ENCODE peak calls at places on chromosomes 1 and 21, in seven cellular contexts. One of them, this sample, is unnamed.

GRCh38 chr1:214455971-214456867 is 95.2 kb downstream of the PTPN14 start:
- DNase-seq in activated CD4-positive, alpha-beta T cell treated with anti-CD3 and anti-CD28 coated beads, Interleukin-2, amount 10 ng/mL, durations not matched to agents 7 days and 5 days: no peak
- DNase-seq in GDM1: no peak
- DNase-seq in H7: no peak
- DNase-seq in GM12865: no peak
- DNase-seq in NCI-H1930: no peak
- DNase-seq in neuronal stem cell: no peak
- DNase-seq in this sample: peak; percentile 28

GRCh38 chr1:60132985-60133673 is 59.6 kb upstream of the C1orf87 start:
- DNase-seq in NCI-H1930: no peak
- DNase-seq in GDM1: peak; percentile 41
- DNase-seq in neuronal stem cell: no peak
- DNase-seq in H7: no peak
- DNase-seq in GM12865: no peak
- DNase-seq in activated CD4-positive, alpha-beta T cell treated with anti-CD3 and anti-CD28 coated beads, Interleukin-2, amount 10 ng/mL, durations not matched to agents 7 days and 5 days: no peak
- DNase-seq in this sample: peak; percentile 92

GRCh38 chr1:14755518-14756252 is 157.2 kb downstream of the KAZN start:
- DNase-seq in H7: no peak
- DNase-seq in GDM1: peak; percentile 60
- DNase-seq in activated CD4-positive, alpha-beta T cell treated with anti-CD3 and anti-CD28 coated beads, Interleukin-2, amount 10 ng/mL, durations not matched to agents 7 days and 5 days: no peak
- DNase-seq in neuronal stem cell: no peak
- DNase-seq in NCI-H1930: no peak
- DNase-seq in GM12865: peak; percentile 81
- DNase-seq in this sample: peak; percentile 42

GRCh38 chr1:83632906-83633305 is 366.0 kb downstream of the TTLL7 start:
- DNase-seq in activated CD4-positive, alpha-beta T cell treated with anti-CD3 and anti-CD28 coated beads, Interleukin-2, amount 10 ng/mL, durations not matched to agents 7 days and 5 days: no peak
- DNase-seq in GM12865: peak; percentile 18
- DNase-seq in GDM1: no peak
- DNase-seq in NCI-H1930: no peak
- DNase-seq in neuronal stem cell: no peak
- DNase-seq in H7: no peak
- DNase-seq in this sample: no peak

GRCh38 chr1:31523769-31524168 is 52.5 kb upstream of the TINAGL1 start:
- DNase-seq in neuronal stem cell: no peak
- DNase-seq in GM12865: no peak
- DNase-seq in NCI-H1930: no peak
- DNase-seq in activated CD4-positive, alpha-beta T cell treated with anti-CD3 and anti-CD28 coated beads, Interleukin-2, amount 10 ng/mL, durations not matched to agents 7 days and 5 days: no peak
- DNase-seq in H7: no peak
- DNase-seq in GDM1: no peak
- DNase-seq in this sample: peak; percentile 47

GRCh38 chr1:180560200-180560867 is 1.6 kb downstream of the OVAAL start:
- DNase-seq in neuronal stem cell: no peak
- DNase-seq in activated CD4-positive, alpha-beta T cell treated with anti-CD3 and anti-CD28 coated beads, Interleukin-2, amount 10 ng/mL, durations not matched to agents 7 days and 5 days: no peak
- DNase-seq in GDM1: no peak
- DNase-seq in H7: no peak
- DNase-seq in NCI-H1930: no peak
- DNase-seq in GM12865: no peak
- DNase-seq in this sample: peak; percentile 28

GRCh38 chr1:213070399-213070798 is 19.4 kb downstream of the RPS6KC1 start:
- DNase-seq in activated CD4-positive, alpha-beta T cell treated with anti-CD3 and anti-CD28 coated beads, Interleukin-2, amount 10 ng/mL, durations not matched to agents 7 days and 5 days: peak; percentile 53
- DNase-seq in GM12865: peak; percentile 87
- DNase-seq in GDM1: peak; percentile 38
- DNase-seq in neuronal stem cell: no peak
- DNase-seq in H7: no peak
- DNase-seq in NCI-H1930: no peak
- DNase-seq in this sample: peak; percentile 37

GRCh38 chr1:93988634-93989350 is 79.6 kb upstream of the GCLM start:
- DNase-seq in NCI-H1930: no peak
- DNase-seq in H7: no peak
- DNase-seq in neuronal stem cell: no peak
- DNase-seq in activated CD4-positive, alpha-beta T cell treated with anti-CD3 and anti-CD28 coated beads, Interleukin-2, amount 10 ng/mL, durations not matched to agents 7 days and 5 days: no peak
- DNase-seq in GM12865: no peak
- DNase-seq in GDM1: no peak
- DNase-seq in this sample: no peak

GRCh38 chr1:35929730-35930592 is 944 bp upstream of the AGO3 start:
- DNase-seq in GDM1: peak; percentile 40
- DNase-seq in neuronal stem cell: peak; percentile 9
- DNase-seq in NCI-H1930: no peak
- DNase-seq in GM12865: peak; percentile 46
- DNase-seq in activated CD4-positive, alpha-beta T cell treated with anti-CD3 and anti-CD28 coated beads, Interleukin-2, amount 10 ng/mL, durations not matched to agents 7 days and 5 days: peak; percentile 44
- DNase-seq in H7: peak; percentile 76
- DNase-seq in this sample: peak; percentile 52

GRCh38 chr1:94215955-94216354 is 21.4 kb downstream of the ARHGAP29 start:
- DNase-seq in NCI-H1930: no peak
- DNase-seq in GDM1: no peak
- DNase-seq in neuronal stem cell: no peak
- DNase-seq in H7: no peak
- DNase-seq in GM12865: no peak
- DNase-seq in activated CD4-positive, alpha-beta T cell treated with anti-CD3 and anti-CD28 coated beads, Interleukin-2, amount 10 ng/mL, durations not matched to agents 7 days and 5 days: no peak
- DNase-seq in this sample: no peak

GRCh38 chr1:175863291-175864050 is 120.1 kb upstream of the TNR start:
- DNase-seq in activated CD4-positive, alpha-beta T cell treated with anti-CD3 and anti-CD28 coated beads, Interleukin-2, amount 10 ng/mL, durations not matched to agents 7 days and 5 days: no peak
- DNase-seq in neuronal stem cell: no peak
- DNase-seq in GDM1: no peak
- DNase-seq in GM12865: no peak
- DNase-seq in NCI-H1930: no peak
- DNase-seq in H7: no peak
- DNase-seq in this sample: no peak

GRCh38 chr1:91557826-91558225 is 57.2 kb downstream of the CDC7 start:
- DNase-seq in neuronal stem cell: no peak
- DNase-seq in H7: no peak
- DNase-seq in GM12865: no peak
- DNase-seq in GDM1: no peak
- DNase-seq in activated CD4-positive, alpha-beta T cell treated with anti-CD3 and anti-CD28 coated beads, Interleukin-2, amount 10 ng/mL, durations not matched to agents 7 days and 5 days: no peak
- DNase-seq in NCI-H1930: no peak
- DNase-seq in this sample: no peak

GRCh38 chr1:4059270-4059669 is 159.2 kb upstream of the C1orf174 start:
- DNase-seq in GM12865: no peak
- DNase-seq in activated CD4-positive, alpha-beta T cell treated with anti-CD3 and anti-CD28 coated beads, Interleukin-2, amount 10 ng/mL, durations not matched to agents 7 days and 5 days: no peak
- DNase-seq in NCI-H1930: no peak
- DNase-seq in H7: no peak
- DNase-seq in GDM1: no peak
- DNase-seq in neuronal stem cell: no peak
- DNase-seq in this sample: no peak

GRCh38 chr1:56415258-56415657 is 164.1 kb downstream of the PLPP3 start:
- DNase-seq in neuronal stem cell: no peak
- DNase-seq in H7: no peak
- DNase-seq in activated CD4-positive, alpha-beta T cell treated with anti-CD3 and anti-CD28 coated beads, Interleukin-2, amount 10 ng/mL, durations not matched to agents 7 days and 5 days: no peak
- DNase-seq in GM12865: no peak
- DNase-seq in NCI-H1930: no peak
- DNase-seq in GDM1: no peak
- DNase-seq in this sample: no peak

GRCh38 chr1:39988618-39989343 is 33.8 kb downstream of the MFSD2A start:
- DNase-seq in activated CD4-positive, alpha-beta T cell treated with anti-CD3 and anti-CD28 coated beads, Interleukin-2, amount 10 ng/mL, durations not matched to agents 7 days and 5 days: no peak
- DNase-seq in GM12865: no peak
- DNase-seq in neuronal stem cell: no peak
- DNase-seq in NCI-H1930: no peak
- DNase-seq in GDM1: no peak
- DNase-seq in H7: no peak
- DNase-seq in this sample: no peak

GRCh38 chr21:45207839-45208626 is 79.7 kb downstream of the POFUT2 start:
- DNase-seq in activated CD4-positive, alpha-beta T cell treated with anti-CD3 and anti-CD28 coated beads, Interleukin-2, amount 10 ng/mL, durations not matched to agents 7 days and 5 days: no peak
- DNase-seq in H7: no peak
- DNase-seq in NCI-H1930: no peak
- DNase-seq in neuronal stem cell: no peak
- DNase-seq in GM12865: peak; percentile 12
- DNase-seq in GDM1: no peak
- DNase-seq in this sample: no peak

GRCh38 chr1:39360726-39361125 is 130.7 kb upstream of the BMP8A start:
- DNase-seq in GM12865: no peak
- DNase-seq in NCI-H1930: no peak
- DNase-seq in H7: no peak
- DNase-seq in activated CD4-positive, alpha-beta T cell treated with anti-CD3 and anti-CD28 coated beads, Interleukin-2, amount 10 ng/mL, durations not matched to agents 7 days and 5 days: no peak
- DNase-seq in GDM1: no peak
- DNase-seq in neuronal stem cell: no peak
- DNase-seq in this sample: peak; percentile 28

GRCh38 chr21:14013056-14013603 is 197.6 kb downstream of the LIPI start:
- DNase-seq in neuronal stem cell: no peak
- DNase-seq in H7: peak; percentile 28
- DNase-seq in NCI-H1930: no peak
- DNase-seq in activated CD4-positive, alpha-beta T cell treated with anti-CD3 and anti-CD28 coated beads, Interleukin-2, amount 10 ng/mL, durations not matched to agents 7 days and 5 days: no peak
- DNase-seq in GDM1: no peak
- DNase-seq in GM12865: no peak
- DNase-seq in this sample: no peak

GRCh38 chr1:226457307-226457712 is 49.4 kb upstream of the PARP1 start:
- DNase-seq in GDM1: no peak
- DNase-seq in GM12865: peak; percentile 14
- DNase-seq in H7: peak; percentile 77
- DNase-seq in NCI-H1930: no peak
- DNase-seq in neuronal stem cell: no peak
- DNase-seq in activated CD4-positive, alpha-beta T cell treated with anti-CD3 and anti-CD28 coated beads, Interleukin-2, amount 10 ng/mL, durations not matched to agents 7 days and 5 days: peak; percentile 55
- DNase-seq in this sample: no peak

GRCh38 chr1:100631015-100631521 is 88.5 kb upstream of the VCAM1 start:
- DNase-seq in NCI-H1930: no peak
- DNase-seq in H7: no peak
- DNase-seq in activated CD4-positive, alpha-beta T cell treated with anti-CD3 and anti-CD28 coated beads, Interleukin-2, amount 10 ng/mL, durations not matched to agents 7 days and 5 days: no peak
- DNase-seq in GM12865: no peak
- DNase-seq in GDM1: no peak
- DNase-seq in neuronal stem cell: no peak
- DNase-seq in this sample: peak; percentile 96

GRCh38 chr1:43783671-43784205 is 76.4 kb downstream of the ST3GAL3 start:
- DNase-seq in H7: no peak
- DNase-seq in GM12865: peak; percentile 43
- DNase-seq in NCI-H1930: no peak
- DNase-seq in GDM1: no peak
- DNase-seq in neuronal stem cell: no peak
- DNase-seq in activated CD4-positive, alpha-beta T cell treated with anti-CD3 and anti-CD28 coated beads, Interleukin-2, amount 10 ng/mL, durations not matched to agents 7 days and 5 days: no peak
- DNase-seq in this sample: peak; percentile 96

GRCh38 chr1:169900567-169900966 is 6.9 kb upstream of the SCYL3 start:
- DNase-seq in GDM1: no peak
- DNase-seq in GM12865: no peak
- DNase-seq in NCI-H1930: no peak
- DNase-seq in neuronal stem cell: no peak
- DNase-seq in activated CD4-positive, alpha-beta T cell treated with anti-CD3 and anti-CD28 coated beads, Interleukin-2, amount 10 ng/mL, durations not matched to agents 7 days and 5 days: no peak
- DNase-seq in H7: no peak
- DNase-seq in this sample: no peak

GRCh38 chr1:25037174-25038074 is 107.3 kb upstream of the RUNX3 start:
- DNase-seq in GM12865: peak; percentile 80
- DNase-seq in NCI-H1930: peak; percentile 4
- DNase-seq in H7: peak; percentile 94
- DNase-seq in activated CD4-positive, alpha-beta T cell treated with anti-CD3 and anti-CD28 coated beads, Interleukin-2, amount 10 ng/mL, durations not matched to agents 7 days and 5 days: peak; percentile 77
- DNase-seq in GDM1: peak; percentile 69
- DNase-seq in neuronal stem cell: no peak
- DNase-seq in this sample: peak; percentile 37

GRCh38 chr1:20216574-20216973 is 30.3 kb upstream of the PLA2G2C start:
- DNase-seq in activated CD4-positive, alpha-beta T cell treated with anti-CD3 and anti-CD28 coated beads, Interleukin-2, amount 10 ng/mL, durations not matched to agents 7 days and 5 days: peak; percentile 38
- DNase-seq in NCI-H1930: no peak
- DNase-seq in H7: peak; percentile 56
- DNase-seq in GM12865: peak; percentile 70
- DNase-seq in neuronal stem cell: no peak
- DNase-seq in GDM1: no peak
- DNase-seq in this sample: peak; percentile 40

GRCh38 chr1:226638001-226638601 is 89.5 kb downstream of the STUM start:
- DNase-seq in GDM1: no peak
- DNase-seq in H7: no peak
- DNase-seq in neuronal stem cell: no peak
- DNase-seq in GM12865: no peak
- DNase-seq in NCI-H1930: no peak
- DNase-seq in activated CD4-positive, alpha-beta T cell treated with anti-CD3 and anti-CD28 coated beads, Interleukin-2, amount 10 ng/mL, durations not matched to agents 7 days and 5 days: no peak
- DNase-seq in this sample: no peak

GRCh38 chr21:34653522-34653921 is 15.3 kb upstream of the CLIC6 start:
- DNase-seq in GDM1: no peak
- DNase-seq in GM12865: no peak
- DNase-seq in NCI-H1930: no peak
- DNase-seq in H7: no peak
- DNase-seq in neuronal stem cell: no peak
- DNase-seq in activated CD4-positive, alpha-beta T cell treated with anti-CD3 and anti-CD28 coated beads, Interleukin-2, amount 10 ng/mL, durations not matched to agents 7 days and 5 days: no peak
- DNase-seq in this sample: no peak

GRCh38 chr1:29736582-29737188 is 500.4 kb downstream of the PTPRU start:
- DNase-seq in GM12865: peak; percentile 40
- DNase-seq in activated CD4-positive, alpha-beta T cell treated with anti-CD3 and anti-CD28 coated beads, Interleukin-2, amount 10 ng/mL, durations not matched to agents 7 days and 5 days: peak; percentile 45
- DNase-seq in H7: peak; percentile 76
- DNase-seq in GDM1: peak; percentile 20
- DNase-seq in neuronal stem cell: peak; percentile 82
- DNase-seq in NCI-H1930: no peak
- DNase-seq in this sample: peak; percentile 48

GRCh38 chr1:64199154-64199553 is 4.3 kb upstream of the UBE2U start:
- DNase-seq in GDM1: no peak
- DNase-seq in neuronal stem cell: no peak
- DNase-seq in GM12865: no peak
- DNase-seq in H7: no peak
- DNase-seq in NCI-H1930: no peak
- DNase-seq in activated CD4-positive, alpha-beta T cell treated with anti-CD3 and anti-CD28 coated beads, Interleukin-2, amount 10 ng/mL, durations not matched to agents 7 days and 5 days: no peak
- DNase-seq in this sample: peak; percentile 9

GRCh38 chr1:161962094-161962887 is 61.4 kb downstream of the OLFML2B start:
- DNase-seq in neuronal stem cell: no peak
- DNase-seq in NCI-H1930: no peak
- DNase-seq in GDM1: no peak
- DNase-seq in GM12865: peak; percentile 71
- DNase-seq in H7: no peak
- DNase-seq in activated CD4-positive, alpha-beta T cell treated with anti-CD3 and anti-CD28 coated beads, Interleukin-2, amount 10 ng/mL, durations not matched to agents 7 days and 5 days: peak; percentile 40
- DNase-seq in this sample: peak; percentile 83

GRCh38 chr1:220040028-220040596 is 6.2 kb downstream of the EPRS1 start:
- DNase-seq in H7: no peak
- DNase-seq in neuronal stem cell: no peak
- DNase-seq in activated CD4-positive, alpha-beta T cell treated with anti-CD3 and anti-CD28 coated beads, Interleukin-2, amount 10 ng/mL, durations not matched to agents 7 days and 5 days: no peak
- DNase-seq in NCI-H1930: no peak
- DNase-seq in GM12865: no peak
- DNase-seq in GDM1: no peak
- DNase-seq in this sample: no peak

GRCh38 chr1:185934476-185935189 is 200.4 kb downstream of the HMCN1 start:
- DNase-seq in NCI-H1930: no peak
- DNase-seq in H7: no peak
- DNase-seq in neuronal stem cell: no peak
- DNase-seq in GDM1: no peak
- DNase-seq in activated CD4-positive, alpha-beta T cell treated with anti-CD3 and anti-CD28 coated beads, Interleukin-2, amount 10 ng/mL, durations not matched to agents 7 days and 5 days: no peak
- DNase-seq in GM12865: no peak
- DNase-seq in this sample: peak; percentile 52

This sample was measured in kidney tubule cell.